ENCODE peak calls at places on chromosomes 2 and 18, in nine cellular contexts. One of them, this sample, is unnamed.

GRCh38 chr2:10305254-10305635 is 2.5 kb downstream of the HPCAL1 start:
- DNase-seq in right lobe of liver: no peak
- DNase-seq in cardiac muscle cell: no peak
- DNase-seq in GM23248: peak; percentile 54
- DNase-seq in CD8-positive, alpha-beta memory T cell: peak; percentile 70
- DNase-seq in GM23338: no peak
- DNase-seq in transverse colon: no peak
- DNase-seq in SJSA1: peak; percentile 53
- DNase-seq in SK-N-SH: no peak
- DNase-seq in this sample: no peak

GRCh38 chr18:74570266-74570665 is 27.4 kb upstream of the ZNF407 start:
- DNase-seq in right lobe of liver: no peak
- DNase-seq in cardiac muscle cell: no peak
- DNase-seq in GM23248: no peak
- DNase-seq in CD8-positive, alpha-beta memory T cell: no peak
- DNase-seq in GM23338: no peak
- DNase-seq in transverse colon: no peak
- DNase-seq in SJSA1: no peak
- DNase-seq in SK-N-SH: no peak
- DNase-seq in this sample: no peak

GRCh38 chr2:111108745-111109271 is 11.9 kb upstream of the BCL2L11 start:
- DNase-seq in right lobe of liver: no peak
- DNase-seq in cardiac muscle cell: no peak
- DNase-seq in GM23248: no peak
- DNase-seq in CD8-positive, alpha-beta memory T cell: no peak
- DNase-seq in GM23338: no peak
- DNase-seq in transverse colon: no peak
- DNase-seq in SJSA1: no peak
- DNase-seq in SK-N-SH: no peak
- DNase-seq in this sample: peak; percentile 84

GRCh38 chr2:232522014-232522854 is 2.0 kb downstream of the PRSS56 start:
- DNase-seq in right lobe of liver: peak; percentile 62
- DNase-seq in cardiac muscle cell: peak; percentile 68
- DNase-seq in GM23248: peak; percentile 56
- DNase-seq in CD8-positive, alpha-beta memory T cell: peak; percentile 54
- DNase-seq in GM23338: peak; percentile 66
- DNase-seq in transverse colon: peak; percentile 57
- DNase-seq in SJSA1: peak; percentile 36
- DNase-seq in SK-N-SH: peak; percentile 96
- DNase-seq in this sample: peak; percentile 40

GRCh38 chr2:205772983-205773382 is 90.7 kb downstream of the NRP2 start:
- DNase-seq in right lobe of liver: no peak
- DNase-seq in cardiac muscle cell: no peak
- DNase-seq in GM23248: no peak
- DNase-seq in CD8-positive, alpha-beta memory T cell: no peak
- DNase-seq in GM23338: no peak
- DNase-seq in transverse colon: no peak
- DNase-seq in SJSA1: no peak
- DNase-seq in SK-N-SH: no peak
- DNase-seq in this sample: no peak

GRCh38 chr18:10792181-10792580 is 266.4 kb downstream of the NAPG start:
- DNase-seq in right lobe of liver: no peak
- DNase-seq in cardiac muscle cell: no peak
- DNase-seq in GM23248: no peak
- DNase-seq in CD8-positive, alpha-beta memory T cell: no peak
- DNase-seq in GM23338: no peak
- DNase-seq in transverse colon: no peak
- DNase-seq in SJSA1: no peak
- DNase-seq in SK-N-SH: no peak
- DNase-seq in this sample: no peak

GRCh38 chr2:239305222-239305575 is 95.6 kb downstream of the HDAC4 start:
- DNase-seq in right lobe of liver: peak; percentile 11
- DNase-seq in cardiac muscle cell: no peak
- DNase-seq in GM23248: no peak
- DNase-seq in CD8-positive, alpha-beta memory T cell: no peak
- DNase-seq in GM23338: peak; percentile 6
- DNase-seq in transverse colon: peak; percentile 7
- DNase-seq in SJSA1: no peak
- DNase-seq in SK-N-SH: peak; percentile 77
- DNase-seq in this sample: no peak

GRCh38 chr2:120861576-120862191 is 126.0 kb downstream of the GLI2 start:
- DNase-seq in right lobe of liver: no peak
- DNase-seq in cardiac muscle cell: no peak
- DNase-seq in GM23248: no peak
- DNase-seq in CD8-positive, alpha-beta memory T cell: no peak
- DNase-seq in GM23338: no peak
- DNase-seq in transverse colon: no peak
- DNase-seq in SJSA1: no peak
- DNase-seq in SK-N-SH: no peak
- DNase-seq in this sample: no peak

GRCh38 chr2:141468746-141469145 is 662.1 kb downstream of the LRP1B start:
- DNase-seq in right lobe of liver: no peak
- DNase-seq in cardiac muscle cell: no peak
- DNase-seq in GM23248: no peak
- DNase-seq in CD8-positive, alpha-beta memory T cell: no peak
- DNase-seq in GM23338: peak; percentile 11
- DNase-seq in transverse colon: no peak
- DNase-seq in SJSA1: no peak
- DNase-seq in SK-N-SH: no peak
- DNase-seq in this sample: peak; percentile 38

GRCh38 chr2:241608881-241609280 is 28.1 kb downstream of the THAP4 start:
- DNase-seq in right lobe of liver: no peak
- DNase-seq in cardiac muscle cell: peak; percentile 20
- DNase-seq in GM23248: no peak
- DNase-seq in CD8-positive, alpha-beta memory T cell: no peak
- DNase-seq in GM23338: no peak
- DNase-seq in transverse colon: no peak
- DNase-seq in SJSA1: no peak
- DNase-seq in SK-N-SH: no peak
- DNase-seq in this sample: no peak

GRCh38 chr18:5469340-5469739 is 74.5 kb downstream of the EPB41L3 start:
- DNase-seq in right lobe of liver: no peak
- DNase-seq in cardiac muscle cell: no peak
- DNase-seq in GM23248: no peak
- DNase-seq in CD8-positive, alpha-beta memory T cell: no peak
- DNase-seq in GM23338: no peak
- DNase-seq in transverse colon: no peak
- DNase-seq in SJSA1: no peak
- DNase-seq in SK-N-SH: no peak
- DNase-seq in this sample: no peak

GRCh38 chr2:162365392-162365791 is 21.5 kb downstream of the GCA start:
- DNase-seq in right lobe of liver: no peak
- DNase-seq in cardiac muscle cell: peak; percentile 24
- DNase-seq in GM23248: no peak
- DNase-seq in CD8-positive, alpha-beta memory T cell: no peak
- DNase-seq in GM23338: no peak
- DNase-seq in transverse colon: no peak
- DNase-seq in SJSA1: no peak
- DNase-seq in SK-N-SH: no peak
- DNase-seq in this sample: no peak

GRCh38 chr18:41955688-41956087 is 654 bp downstream of the PIK3C3 start:
- DNase-seq in right lobe of liver: no peak
- DNase-seq in cardiac muscle cell: no peak
- DNase-seq in GM23248: peak; percentile 46
- DNase-seq in CD8-positive, alpha-beta memory T cell: no peak
- DNase-seq in GM23338: no peak
- DNase-seq in transverse colon: no peak
- DNase-seq in SJSA1: no peak
- DNase-seq in SK-N-SH: peak; percentile 15
- DNase-seq in this sample: no peak

GRCh38 chr2:44324971-44325426 is 36.3 kb downstream of the PREPL start:
- DNase-seq in right lobe of liver: no peak
- DNase-seq in cardiac muscle cell: peak; percentile 9
- DNase-seq in GM23248: peak; percentile 59
- DNase-seq in CD8-positive, alpha-beta memory T cell: no peak
- DNase-seq in GM23338: no peak
- DNase-seq in transverse colon: no peak
- DNase-seq in SJSA1: no peak
- DNase-seq in SK-N-SH: no peak
- DNase-seq in this sample: peak; percentile 22
- H3K36me3 ChIP-seq in right lobe of liver: peaks cover 16% of the 10 kb centered on the region
- H3K36me3 ChIP-seq in cardiac muscle cell: peaks cover 50% of the 10 kb centered on the region
- H3K36me3 ChIP-seq in GM23248: peaks cover 55% of the 10 kb centered on the region
- H3K36me3 ChIP-seq in CD8-positive, alpha-beta memory T cell: peaks cover 43% of the 10 kb centered on the region
- H3K36me3 ChIP-seq in GM23338: peaks cover 19% of the 10 kb centered on the region
- H3K36me3 ChIP-seq in transverse colon: peaks cover 64% of the 10 kb centered on the region
- H3K36me3 ChIP-seq in SJSA1: peaks cover 50% of the 10 kb centered on the region
- H3K36me3 ChIP-seq in SK-N-SH: peaks cover 71% of the 10 kb centered on the region
- H3K36me3 ChIP-seq in this sample: peaks cover 48% of the 10 kb centered on the region

DNA sequence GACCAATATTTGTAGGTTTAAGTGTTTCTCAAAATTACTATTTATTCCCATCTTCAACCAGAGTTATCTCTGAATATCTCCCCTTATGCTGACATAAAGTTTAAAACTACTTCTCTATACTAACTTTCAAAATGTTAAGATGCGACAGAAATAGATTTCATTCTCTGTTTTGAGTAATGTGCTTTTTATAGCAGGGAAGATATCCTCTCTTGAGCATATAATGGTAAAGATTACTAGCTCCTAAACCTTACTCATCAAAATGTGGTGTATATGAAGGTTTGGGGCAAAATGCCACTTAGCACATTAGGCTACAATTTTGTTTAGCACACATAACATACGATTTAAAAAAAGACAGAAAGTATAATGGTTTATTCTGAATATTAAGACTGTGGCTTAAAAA is 54.4 kb downstream of the CWC22 start:
- DNase-seq in right lobe of liver: no peak
- DNase-seq in cardiac muscle cell: no peak
- DNase-seq in GM23248: no peak
- DNase-seq in CD8-positive, alpha-beta memory T cell: no peak
- DNase-seq in GM23338: no peak
- DNase-seq in transverse colon: no peak
- DNase-seq in SJSA1: no peak
- DNase-seq in SK-N-SH: no peak
- DNase-seq in this sample: no peak
- H3K36me3 ChIP-seq in right lobe of liver: peaks cover 12% of the 10 kb centered on the region
- H3K36me3 ChIP-seq in cardiac muscle cell: peaks cover 42% of the 10 kb centered on the region
- H3K36me3 ChIP-seq in GM23248: peaks cover 54% of the 10 kb centered on the region
- H3K36me3 ChIP-seq in CD8-positive, alpha-beta memory T cell: peaks cover 42% of the 10 kb centered on the region
- H3K36me3 ChIP-seq in GM23338: peaks cover 41% of the 10 kb centered on the region
- H3K36me3 ChIP-seq in transverse colon: peaks cover 56% of the 10 kb centered on the region
- H3K36me3 ChIP-seq in SJSA1: peaks cover 66% of the 10 kb centered on the region
- H3K36me3 ChIP-seq in SK-N-SH: peaks cover 83% of the 10 kb centered on the region
- H3K36me3 ChIP-seq in this sample: peaks cover 32% of the 10 kb centered on the region

GRCh38 chr2:98608962-98609604 is 694 bp downstream of the UNC50 start:
- DNase-seq in right lobe of liver: peak; percentile 41
- DNase-seq in cardiac muscle cell: peak; percentile 43
- DNase-seq in GM23248: peak; percentile 78
- DNase-seq in CD8-positive, alpha-beta memory T cell: no peak
- DNase-seq in GM23338: peak; percentile 41
- DNase-seq in transverse colon: peak; percentile 20
- DNase-seq in SJSA1: peak; percentile 28
- DNase-seq in SK-N-SH: peak; percentile 71
- DNase-seq in this sample: peak; percentile 39

GRCh38 chr2:98617149-98617548 is 8.8 kb downstream of the UNC50 start:
- DNase-seq in right lobe of liver: no peak
- DNase-seq in cardiac muscle cell: no peak
- DNase-seq in GM23248: no peak
- DNase-seq in CD8-positive, alpha-beta memory T cell: no peak
- DNase-seq in GM23338: no peak
- DNase-seq in transverse colon: no peak
- DNase-seq in SJSA1: no peak
- DNase-seq in SK-N-SH: no peak
- DNase-seq in this sample: no peak

GRCh38 chr2:98615481-98615880 is 7.1 kb downstream of the UNC50 start:
- DNase-seq in right lobe of liver: no peak
- DNase-seq in cardiac muscle cell: no peak
- DNase-seq in GM23248: peak; percentile 18
- DNase-seq in CD8-positive, alpha-beta memory T cell: no peak
- DNase-seq in GM23338: peak; percentile 44
- DNase-seq in transverse colon: no peak
- DNase-seq in SJSA1: no peak
- DNase-seq in SK-N-SH: no peak
- DNase-seq in this sample: no peak

GRCh38 chr2:98608118-98608961 is at the start of the genes COA5 and UNC50:
- DNase-seq in right lobe of liver: peak; percentile 93
- DNase-seq in cardiac muscle cell: peak; percentile 94
- DNase-seq in GM23248: peak; percentile 96
- DNase-seq in CD8-positive, alpha-beta memory T cell: peak; percentile 89
- DNase-seq in GM23338: peak; percentile 94
- DNase-seq in transverse colon: peak; percentile 92
- DNase-seq in SJSA1: peak; percentile 93
- DNase-seq in SK-N-SH: peak; percentile 98
- DNase-seq in this sample: peak; percentile 87

DNA sequence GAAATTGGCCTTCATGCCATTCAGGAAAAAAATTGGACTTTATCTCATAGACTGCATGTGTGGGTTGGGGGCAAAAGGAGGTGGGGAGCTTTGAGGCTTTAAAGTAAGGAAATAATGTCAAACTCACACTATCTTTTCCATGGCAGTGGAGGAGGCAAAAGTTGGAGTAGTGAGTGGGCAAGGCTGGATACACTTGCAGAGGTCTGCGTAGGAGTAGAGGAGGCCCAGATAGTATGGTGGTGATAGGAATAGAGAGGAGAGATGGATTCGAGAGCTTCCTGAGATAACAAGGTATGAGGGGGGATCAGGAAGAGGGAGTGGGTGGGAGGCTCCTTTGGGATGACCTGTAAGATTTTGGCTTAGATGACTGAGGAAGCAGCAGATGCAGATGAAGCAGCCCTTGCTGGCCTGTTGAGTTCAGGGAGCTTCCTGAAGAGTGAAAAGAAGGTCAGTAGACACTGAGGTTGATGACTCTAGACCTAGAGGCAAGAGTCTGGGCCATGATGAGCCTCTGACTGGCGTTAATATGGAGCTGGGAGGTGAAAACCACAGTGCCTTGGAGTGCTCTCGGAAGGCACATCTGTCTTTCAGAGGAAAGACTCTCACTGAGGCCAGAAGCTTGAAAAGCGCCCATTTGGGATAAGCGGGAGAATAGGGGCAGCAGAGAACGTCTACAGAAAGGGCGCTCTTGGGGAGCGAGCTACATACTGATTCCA is 5.8 kb downstream of the UNC50 start:
- DNase-seq in right lobe of liver: no peak
- DNase-seq in cardiac muscle cell: no peak
- DNase-seq in GM23248: no peak
- DNase-seq in CD8-positive, alpha-beta memory T cell: no peak
- DNase-seq in GM23338: no peak
- DNase-seq in transverse colon: no peak
- DNase-seq in SJSA1: no peak
- DNase-seq in SK-N-SH: no peak
- DNase-seq in this sample: no peak
- H3K36me3 ChIP-seq in right lobe of liver: peaks cover 34% of the 10 kb centered on the region
- H3K36me3 ChIP-seq in cardiac muscle cell: peaks cover 65% of the 10 kb centered on the region
- H3K36me3 ChIP-seq in GM23248: peaks cover 44% of the 10 kb centered on the region
- H3K36me3 ChIP-seq in CD8-positive, alpha-beta memory T cell: peaks cover 14% of the 10 kb centered on the region
- H3K36me3 ChIP-seq in GM23338: peaks cover 16% of the 10 kb centered on the region
- H3K36me3 ChIP-seq in transverse colon: peaks cover 17% of the 10 kb centered on the region
- H3K36me3 ChIP-seq in SJSA1: peaks cover 82% of the 10 kb centered on the region
- H3K36me3 ChIP-seq in SK-N-SH: peaks cover 85% of the 10 kb centered on the region
- H3K36me3 ChIP-seq in this sample: peaks cover 33% of the 10 kb centered on the region

GRCh38 chr2:71385008-71385407 is 53.4 kb downstream of the ZNF638 start:
- DNase-seq in right lobe of liver: no peak
- DNase-seq in cardiac muscle cell: no peak
- DNase-seq in GM23248: peak; percentile 77
- DNase-seq in CD8-positive, alpha-beta memory T cell: no peak
- DNase-seq in GM23338: no peak
- DNase-seq in transverse colon: no peak
- DNase-seq in SJSA1: peak; percentile 36
- DNase-seq in SK-N-SH: no peak
- DNase-seq in this sample: no peak

GRCh38 chr2:71380665-71381064 is 49.1 kb downstream of the ZNF638 start:
- DNase-seq in right lobe of liver: no peak
- DNase-seq in cardiac muscle cell: no peak
- DNase-seq in GM23248: no peak
- DNase-seq in CD8-positive, alpha-beta memory T cell: no peak
- DNase-seq in GM23338: no peak
- DNase-seq in transverse colon: no peak
- DNase-seq in SJSA1: no peak
- DNase-seq in SK-N-SH: no peak
- DNase-seq in this sample: no peak

GRCh38 chr2:71379086-71379485 is 47.5 kb downstream of the ZNF638 start:
- DNase-seq in right lobe of liver: no peak
- DNase-seq in cardiac muscle cell: no peak
- DNase-seq in GM23248: peak; percentile 85
- DNase-seq in CD8-positive, alpha-beta memory T cell: no peak
- DNase-seq in GM23338: no peak
- DNase-seq in transverse colon: no peak
- DNase-seq in SJSA1: peak; percentile 34
- DNase-seq in SK-N-SH: no peak
- DNase-seq in this sample: peak; percentile 62
- H3K36me3 ChIP-seq in right lobe of liver: peaks cover 21% of the 10 kb centered on the region
- H3K36me3 ChIP-seq in cardiac muscle cell: peaks cover 56% of the 10 kb centered on the region
- H3K36me3 ChIP-seq in GM23248: peaks cover 40% of the 10 kb centered on the region
- H3K36me3 ChIP-seq in CD8-positive, alpha-beta memory T cell: peaks cover 7% of the 10 kb centered on the region
- H3K36me3 ChIP-seq in GM23338: peaks cover 28% of the 10 kb centered on the region
- H3K36me3 ChIP-seq in transverse colon: peaks cover 50% of the 10 kb centered on the region
- H3K36me3 ChIP-seq in SJSA1: peaks cover 77% of the 10 kb centered on the region
- H3K36me3 ChIP-seq in SK-N-SH: peaks cover 70% of the 10 kb centered on the region
- H3K36me3 ChIP-seq in this sample: peaks cover 40% of the 10 kb centered on the region

This sample was measured in PC-3.